ENCODE peak calls at places on chromosomes 2 and 18, in four cellular contexts. D is adrenal gland, T is Calu3, L is left lung. R is an unnamed sample.
A peak's percentile ranks its signal among the peaks of the same experiment; 100 is the strongest.

GRCh38 chr2:239326831-239327535 is 73.8 kb downstream of the HDAC4 start:
- DNase-seq in L (no peak), D (peak; percentile 60), T (no peak), R (no peak)

GRCh38 chr2:241112046-241112445 is 10.0 kb upstream of the MTERF4 start:
- DNase-seq in D (no peak), T (no peak), L (no peak), R (no peak)

GRCh38 chr18:46536215-46536874 is 120.7 kb downstream of the LOXHD1 start:
- DNase-seq in D (no peak), T (peak; percentile 69), L (no peak), R (no peak)

GRCh38 chr2:75342504-75343175 is 143.3 kb upstream of the TACR1 start:
- DNase-seq in L (no peak), T (no peak), D (no peak), R (no peak)

GRCh38 chr2:42254186-42254911 is 85.2 kb downstream of the EML4 start:
- DNase-seq in D (no peak), L (no peak), T (no peak), R (no peak)

GRCh38 chr2:68987051-68987503 is 12.6 kb downstream of the GKN1 start:
- DNase-seq in L (no peak), D (peak; percentile 93), T (no peak), R (no peak)

GRCh38 chr2:27920148-27920885 is 29.8 kb downstream of the BABAM2 start:
- DNase-seq in D (no peak), L (no peak), T (peak; percentile 14), R (no peak)

GRCh38 chr2:69122271-69122670 is 109.3 kb downstream of the ANTXR1 start:
- DNase-seq in L (no peak), D (no peak), T (no peak), R (no peak)

GRCh38 chr18:25832008-25832604 is 258.3 kb downstream of the SS18 start:
- DNase-seq in T (peak; percentile 67), D (peak; percentile 84), L (peak; percentile 40), R (peak; percentile 39)

GRCh38 chr18:46856975-46857374 is 60.3 kb downstream of the PIAS2 start:
- DNase-seq in L (no peak), T (no peak), D (no peak), R (no peak)

GRCh38 chr2:238069021-238069709 is 8.4 kb downstream of the SCLY start:
- DNase-seq in D (no peak), L (no peak), T (no peak), R (no peak)

GRCh38 chr2:64939332-64939917 is 49.8 kb upstream of the SLC1A4 start:
- DNase-seq in D (no peak), L (no peak), T (no peak), R (no peak)
- TF ChIP-seq CTCF in D (no peak), L (no peak), T (no peak), R (no peak)

DNA sequence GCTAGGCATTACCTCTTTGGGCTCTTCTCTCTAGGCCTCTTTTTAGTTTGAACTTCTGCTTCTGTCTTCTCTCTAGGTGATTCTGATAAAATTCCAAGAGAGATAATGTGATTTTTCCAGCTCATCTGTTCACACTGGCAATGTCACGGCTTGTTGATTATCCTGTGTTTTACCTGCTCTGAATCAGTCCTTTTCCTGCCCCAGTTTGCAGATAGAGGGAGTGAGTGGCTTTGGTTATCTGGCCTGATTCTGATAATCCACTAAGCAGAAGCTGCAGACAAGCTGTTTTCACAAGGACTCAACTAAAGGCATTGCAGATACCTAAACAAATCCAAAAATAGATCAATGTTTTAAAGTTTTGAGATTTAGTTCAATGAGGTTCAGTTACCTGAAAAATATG is 111.9 kb downstream of the DCC start:
- DNase-seq in L (no peak), T (no peak), D (no peak), R (no peak)
- TF ChIP-seq CTCF in L (no peak), T (no peak), D (no peak), R (no peak)

GRCh38 chr2:169280502-169280901 is 81.8 kb downstream of the LRP2 start:
- DNase-seq in T (no peak), L (no peak), D (no peak), R (no peak)

GRCh38 chr2:169272035-169272434 is 90.3 kb downstream of the LRP2 start:
- DNase-seq in L (no peak), T (no peak), D (no peak), R (no peak)

DNA sequence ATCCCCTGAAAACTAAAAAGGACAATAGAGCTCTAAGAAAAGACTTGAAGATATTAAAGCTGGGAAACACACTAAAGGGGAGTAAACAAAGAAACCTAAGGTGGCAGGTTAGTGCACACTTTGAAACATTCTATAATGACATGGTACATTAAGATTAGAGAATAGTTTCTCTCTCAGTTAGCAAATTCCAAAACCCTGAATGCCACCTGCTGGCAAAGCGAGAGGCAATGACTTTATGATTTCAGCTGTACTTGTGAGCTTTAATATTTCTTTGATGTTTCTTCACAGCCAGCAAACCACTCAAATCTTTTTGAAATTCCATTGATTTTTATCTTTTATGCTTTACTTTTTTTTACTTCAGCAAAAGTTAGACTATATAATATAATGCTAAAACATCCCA is 86.3 kb downstream of the LRP2 start:
- DNase-seq in D (no peak), L (no peak), T (peak; percentile 32), R (no peak)
- TF ChIP-seq CTCF in D (no peak), L (no peak), T (no peak), R (no peak)

GRCh38 chr2:191571163-191571769 is 106.7 kb upstream of the NABP1 start:
- DNase-seq in D (peak; percentile 20), L (no peak), T (no peak), R (no peak)
- TF ChIP-seq CTCF in D (peak; percentile 35), L (no peak), T (peak; percentile 31), R (no peak)

DNA sequence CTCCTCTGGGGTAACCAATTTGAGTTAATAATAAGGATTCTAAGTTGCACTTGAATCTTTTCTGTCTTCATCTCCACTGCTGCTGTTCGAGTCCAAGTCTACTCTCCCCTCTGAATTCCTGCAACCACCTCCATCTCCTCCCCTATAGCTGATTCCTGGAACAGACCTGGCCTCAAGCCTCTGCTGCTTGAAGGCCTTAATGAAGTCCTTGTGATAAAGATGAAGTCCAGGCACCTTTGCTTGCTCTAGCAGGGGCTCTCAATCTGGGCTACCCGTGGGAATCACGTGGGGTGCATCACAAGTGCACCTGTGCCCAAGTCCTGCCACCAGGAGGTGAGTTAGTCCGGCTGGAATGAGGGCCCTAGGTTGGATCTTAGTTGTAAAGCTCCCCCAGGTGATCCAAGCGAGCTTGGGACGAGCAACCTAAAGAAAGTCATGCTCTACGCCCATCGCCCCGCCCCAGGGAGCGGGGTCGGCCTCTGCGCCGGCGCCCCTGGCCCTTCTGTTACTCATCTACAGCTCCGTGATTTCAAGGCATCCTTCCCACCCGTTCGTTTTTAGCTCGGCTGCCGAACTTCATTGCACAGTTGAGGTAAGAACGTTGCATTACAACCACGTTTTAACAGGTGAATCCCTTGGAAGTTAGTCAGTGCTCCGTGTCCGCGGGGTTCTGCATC is 905 bp upstream of the IAH1 start:
- DNase-seq in L (no peak), T (peak; percentile 60), D (no peak), R (no peak)
- TF ChIP-seq CTCF in L (no peak), T (peak; percentile 35), D (no peak), R (no peak)

GRCh38 chr2:44810892-44811530 is 130.5 kb upstream of the SIX3 start:
- DNase-seq in L (no peak), D (no peak), T (no peak), R (no peak)
- TF ChIP-seq CTCF in L (no peak), D (no peak), T (no peak), R (no peak)

GRCh38 chr18:47931707-47932103 is 1.2 kb upstream of the SMAD2 start:
- DNase-seq in D (peak; percentile 19), L (peak; percentile 50), T (peak; percentile 52), R (no peak)
- TF ChIP-seq CTCF in D (no peak), L (no peak), T (no peak), R (no peak)

GRCh38 chr2:172672999-172673726 is 62.5 kb upstream of the RAPGEF4 start:
- DNase-seq in T (peak; percentile 35), D (no peak), L (no peak), R (no peak)
- TF ChIP-seq CTCF in T (no peak), D (no peak), L (no peak), R (no peak)

R was measured in omental fat pad.